ENCODE peak calls at places on chromosomes 5 and 9, in five cellular contexts. One of them, this sample, is unnamed.

GRCh38 chr9:122904466-122904822 is 715 bp downstream of the RC3H2 start:
- DNase-seq in IMR-90: peak
- DNase-seq in coronary artery: no peak
- DNase-seq in SK-N-SH: peak
- DNase-seq in lower lobe of right lung: peak
- DNase-seq in this sample: no peak

GRCh38 chr5:76861616-76862015 is 11.8 kb downstream of the S100Z start:
- DNase-seq in coronary artery: no peak
- DNase-seq in IMR-90: peak
- DNase-seq in SK-N-SH: no peak
- DNase-seq in lower lobe of right lung: no peak
- DNase-seq in this sample: no peak

GRCh38 chr9:80028501-80028900 is 456.7 kb downstream of the TLE4 start:
- DNase-seq in coronary artery: no peak
- DNase-seq in lower lobe of right lung: no peak
- DNase-seq in IMR-90: no peak
- DNase-seq in SK-N-SH: peak
- DNase-seq in this sample: no peak

GRCh38 chr9:16743375-16743774 is 127.1 kb downstream of the BNC2 start:
- DNase-seq in lower lobe of right lung: no peak
- DNase-seq in SK-N-SH: no peak
- DNase-seq in IMR-90: no peak
- DNase-seq in coronary artery: no peak
- DNase-seq in this sample: no peak

GRCh38 chr9:14455243-14455642 is 141.3 kb upstream of the NFIB start:
- DNase-seq in coronary artery: no peak
- DNase-seq in IMR-90: no peak
- DNase-seq in lower lobe of right lung: no peak
- DNase-seq in SK-N-SH: no peak
- DNase-seq in this sample: no peak

GRCh38 chr9:130380920-130381469 is 63.8 kb upstream of the ASS1 start:
- DNase-seq in IMR-90: no peak
- DNase-seq in lower lobe of right lung: no peak
- DNase-seq in coronary artery: no peak
- DNase-seq in SK-N-SH: no peak
- DNase-seq in this sample: no peak

GRCh38 chr9:33510264-33511183 is 13.5 kb upstream of the ANKRD18B start:
- DNase-seq in lower lobe of right lung: peak
- DNase-seq in SK-N-SH: peak
- DNase-seq in IMR-90: peak
- DNase-seq in coronary artery: peak
- DNase-seq in this sample: peak

GRCh38 chr5:170479484-170479883 is 24.3 kb upstream of the KCNIP1 start:
- DNase-seq in IMR-90: peak
- DNase-seq in lower lobe of right lung: no peak
- DNase-seq in coronary artery: no peak
- DNase-seq in SK-N-SH: no peak
- DNase-seq in this sample: no peak

GRCh38 chr9:34957492-34958410 is at the start of gene PHF24:
- DNase-seq in lower lobe of right lung: no peak
- DNase-seq in SK-N-SH: peak
- DNase-seq in coronary artery: no peak
- DNase-seq in IMR-90: no peak
- DNase-seq in this sample: no peak

GRCh38 chr5:80703747-80704146 is 49.0 kb upstream of the DHFR start:
- DNase-seq in IMR-90: no peak
- DNase-seq in SK-N-SH: no peak
- DNase-seq in lower lobe of right lung: no peak
- DNase-seq in coronary artery: no peak
- DNase-seq in this sample: no peak

GRCh38 chr9:100739666-100740065 is 161.8 kb downstream of the CAVIN4 start:
- DNase-seq in lower lobe of right lung: no peak
- DNase-seq in SK-N-SH: no peak
- DNase-seq in coronary artery: no peak
- DNase-seq in IMR-90: no peak
- DNase-seq in this sample: no peak

GRCh38 chr9:107138261-107138992 is 144.7 kb upstream of the RAD23B start:
- DNase-seq in IMR-90: no peak
- DNase-seq in SK-N-SH: no peak
- DNase-seq in lower lobe of right lung: no peak
- DNase-seq in coronary artery: no peak
- DNase-seq in this sample: no peak

GRCh38 chr5:5585751-5586341 is 163.4 kb downstream of the ICE1 start:
- DNase-seq in lower lobe of right lung: no peak
- DNase-seq in SK-N-SH: no peak
- DNase-seq in coronary artery: no peak
- DNase-seq in IMR-90: no peak
- DNase-seq in this sample: no peak

GRCh38 chr5:114055810-114056476 is 305.9 kb upstream of the KCNN2 start:
- DNase-seq in IMR-90: peak
- DNase-seq in coronary artery: no peak
- DNase-seq in lower lobe of right lung: peak
- DNase-seq in SK-N-SH: peak
- DNase-seq in this sample: peak
- H3K4me3 ChIP-seq in IMR-90: peak
- H3K4me3 ChIP-seq in coronary artery: peak
- H3K4me3 ChIP-seq in lower lobe of right lung: peak
- H3K4me3 ChIP-seq in SK-N-SH: peak
- H3K4me3 ChIP-seq in this sample: peak

DNA sequence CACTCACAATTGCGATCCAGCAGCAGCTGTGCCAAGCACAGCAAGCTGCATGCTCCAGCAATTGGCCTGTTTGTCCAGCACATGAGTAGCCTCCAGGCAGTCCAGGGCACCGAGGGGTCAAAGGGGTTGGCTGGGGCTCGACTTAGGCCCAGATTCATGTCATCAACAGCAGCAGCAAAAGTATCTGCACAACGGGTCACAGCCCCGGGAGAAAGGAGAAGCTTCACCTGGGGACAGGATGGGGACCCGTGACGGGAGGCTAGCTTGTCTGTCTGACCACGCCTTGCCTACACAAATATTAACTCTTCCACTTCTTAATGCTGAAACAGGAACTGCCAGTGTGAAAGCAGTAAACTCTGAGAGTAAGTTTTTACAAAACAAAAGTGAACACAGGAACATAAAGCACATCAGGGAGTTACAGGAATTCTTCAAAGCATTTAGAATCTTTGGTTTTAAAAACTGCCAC is 191.2 kb downstream of the PIK3R1 start:
- DNase-seq in lower lobe of right lung: peak
- DNase-seq in IMR-90: no peak
- DNase-seq in SK-N-SH: peak
- DNase-seq in coronary artery: no peak
- DNase-seq in this sample: no peak
- H3K27ac ChIP-seq in lower lobe of right lung: no peak
- H3K27ac ChIP-seq in IMR-90: no peak
- H3K27ac ChIP-seq in SK-N-SH: peak
- H3K27ac ChIP-seq in coronary artery: no peak
- H3K27ac ChIP-seq in this sample: peak

DNA sequence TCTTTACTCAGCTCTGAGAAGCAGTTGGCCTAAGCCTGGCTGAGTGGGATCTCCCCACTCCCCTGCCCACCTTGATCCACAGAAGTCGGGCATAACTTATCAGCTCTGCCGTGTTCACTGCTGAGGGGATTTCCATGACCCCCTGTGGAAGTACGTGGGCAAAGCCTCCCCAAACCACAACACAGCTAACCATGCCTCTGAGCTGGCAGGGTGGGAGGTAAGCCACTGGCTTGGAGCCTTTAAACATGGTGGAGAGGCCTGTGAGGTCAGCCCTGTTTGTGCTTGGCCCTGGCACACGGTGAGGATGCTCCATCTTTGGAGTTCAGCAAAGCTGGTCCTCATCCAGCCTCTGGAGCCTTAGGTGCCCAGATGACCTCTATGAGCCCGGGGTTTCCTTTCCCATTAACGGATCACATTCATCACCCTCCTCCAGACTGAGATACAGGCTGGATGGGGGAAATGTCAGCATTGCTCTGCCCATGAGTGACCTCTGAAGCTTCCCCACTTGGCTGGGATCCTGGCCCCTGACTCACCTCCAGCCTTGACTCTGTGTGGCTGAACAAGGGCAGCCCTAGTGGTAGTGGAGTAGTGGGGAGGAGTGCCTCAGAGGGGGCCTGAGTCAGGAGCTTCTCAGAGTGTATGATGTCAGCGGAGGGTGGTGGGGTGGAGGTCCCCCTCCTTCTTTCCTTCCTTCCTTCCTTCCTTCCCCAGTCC is 6.2 kb downstream of the PDLIM4 start:
- DNase-seq in SK-N-SH: peak
- DNase-seq in IMR-90: peak
- DNase-seq in coronary artery: peak
- DNase-seq in lower lobe of right lung: no peak
- DNase-seq in this sample: no peak
- TF ChIP-seq CTCF in SK-N-SH: peak
- TF ChIP-seq CTCF in IMR-90: peak
- TF ChIP-seq CTCF in coronary artery: no peak
- TF ChIP-seq CTCF in lower lobe of right lung: no peak
- TF ChIP-seq CTCF in this sample: no peak

GRCh38 chr9:128242124-128242523 is 33.7 kb downstream of the GOLGA2 start:
- DNase-seq in IMR-90: no peak
- DNase-seq in SK-N-SH: no peak
- DNase-seq in lower lobe of right lung: no peak
- DNase-seq in coronary artery: no peak
- DNase-seq in this sample: no peak

GRCh38 chr9:128244443-128245226 is 31.2 kb downstream of the GOLGA2 start:
- DNase-seq in IMR-90: peak
- DNase-seq in coronary artery: no peak
- DNase-seq in SK-N-SH: peak
- DNase-seq in lower lobe of right lung: peak
- DNase-seq in this sample: peak

GRCh38 chr9:128243486-128244415 is 32.1 kb downstream of the GOLGA2 start:
- DNase-seq in lower lobe of right lung: no peak
- DNase-seq in IMR-90: peak
- DNase-seq in coronary artery: no peak
- DNase-seq in SK-N-SH: peak
- DNase-seq in this sample: peak

GRCh38 chr9:128245293-128246151 is 30.3 kb downstream of the GOLGA2 start:
- DNase-seq in IMR-90: peak
- DNase-seq in SK-N-SH: peak
- DNase-seq in lower lobe of right lung: no peak
- DNase-seq in coronary artery: no peak
- DNase-seq in this sample: peak

GRCh38 chr9:128242828-128243485 is 32.9 kb downstream of the GOLGA2 start:
- DNase-seq in SK-N-SH: peak
- DNase-seq in IMR-90: no peak
- DNase-seq in lower lobe of right lung: no peak
- DNase-seq in coronary artery: no peak
- DNase-seq in this sample: no peak
- H3K4me3 ChIP-seq in SK-N-SH: no peak
- H3K4me3 ChIP-seq in IMR-90: no peak
- H3K4me3 ChIP-seq in lower lobe of right lung: no peak
- H3K4me3 ChIP-seq in coronary artery: peak
- H3K4me3 ChIP-seq in this sample: peak

DNA sequence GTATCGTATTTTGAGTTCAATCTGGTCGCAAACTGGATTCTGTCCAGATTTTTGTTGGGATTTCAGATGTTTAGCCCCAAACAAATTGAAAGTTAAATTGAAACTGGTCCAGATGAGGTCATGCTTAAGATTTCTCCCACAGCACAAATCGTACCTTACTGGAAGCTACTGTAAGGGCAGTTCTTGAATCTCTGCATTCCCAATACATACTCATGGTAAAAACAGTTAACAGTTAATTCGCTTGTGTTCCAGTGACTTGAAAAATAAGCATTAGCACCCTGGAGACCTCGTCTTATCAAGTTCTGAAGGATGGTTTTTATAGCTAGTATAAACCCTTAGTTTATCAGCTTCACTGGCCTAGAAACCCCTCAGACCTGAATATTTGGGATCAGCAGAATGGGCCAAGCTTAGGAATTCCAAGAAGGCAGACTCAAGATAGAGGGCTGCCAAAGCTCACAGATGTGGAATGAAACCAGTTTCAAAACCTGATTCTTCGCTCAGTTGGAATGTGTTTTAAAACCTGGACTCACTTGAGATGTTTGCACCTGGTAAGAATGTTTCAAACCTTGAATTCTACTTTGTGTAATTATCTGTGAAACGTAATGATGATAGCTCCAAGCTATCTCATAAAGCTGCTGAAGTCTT is 103.6 kb downstream of the C9orf152 start:
- DNase-seq in coronary artery: no peak
- DNase-seq in lower lobe of right lung: no peak
- DNase-seq in SK-N-SH: no peak
- DNase-seq in IMR-90: peak
- DNase-seq in this sample: no peak
- H3K27ac ChIP-seq in coronary artery: no peak
- H3K27ac ChIP-seq in lower lobe of right lung: peak
- H3K27ac ChIP-seq in SK-N-SH: no peak
- H3K27ac ChIP-seq in IMR-90: no peak
- H3K27ac ChIP-seq in this sample: no peak

DNA sequence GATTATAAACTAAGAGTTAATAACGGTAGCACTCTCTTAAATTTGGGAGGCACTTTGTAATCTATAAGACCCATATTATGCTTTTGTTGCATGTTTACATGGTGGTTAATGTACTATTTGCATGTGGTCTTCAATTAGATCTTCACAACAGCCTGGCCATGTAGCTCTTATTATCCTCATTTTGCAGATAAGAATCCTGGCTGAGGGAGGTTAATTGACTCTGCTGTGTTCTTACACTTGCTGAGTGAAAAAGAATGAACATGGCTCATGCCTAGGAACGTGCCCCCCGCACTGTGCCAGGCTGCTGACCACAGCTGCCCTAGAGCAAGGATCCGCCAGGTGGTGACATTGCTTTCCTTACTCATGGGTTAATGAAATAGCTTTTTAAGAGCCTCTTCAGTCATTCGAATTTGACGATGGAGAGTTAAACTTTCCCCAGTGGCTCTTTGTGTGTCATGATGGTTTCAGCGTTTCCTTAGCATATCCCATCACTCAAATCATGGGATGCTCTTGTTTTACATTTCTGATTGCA is 97.9 kb downstream of the CDH6 start:
- DNase-seq in IMR-90: no peak
- DNase-seq in lower lobe of right lung: no peak
- DNase-seq in coronary artery: no peak
- DNase-seq in SK-N-SH: peak
- DNase-seq in this sample: no peak
- TF ChIP-seq CTCF in IMR-90: no peak
- TF ChIP-seq CTCF in lower lobe of right lung: no peak
- TF ChIP-seq CTCF in coronary artery: no peak
- TF ChIP-seq CTCF in SK-N-SH: no peak
- TF ChIP-seq CTCF in this sample: no peak

GRCh38 chr5:1644810-1645571 is 121.2 kb upstream of the LPCAT1 start:
- DNase-seq in IMR-90: peak
- DNase-seq in lower lobe of right lung: peak
- DNase-seq in SK-N-SH: peak
- DNase-seq in coronary artery: peak
- DNase-seq in this sample: peak
- H3K4me3 ChIP-seq in IMR-90: no peak
- H3K4me3 ChIP-seq in lower lobe of right lung: peak
- H3K4me3 ChIP-seq in SK-N-SH: peak
- H3K4me3 ChIP-seq in coronary artery: peak
- H3K4me3 ChIP-seq in this sample: peak

DNA sequence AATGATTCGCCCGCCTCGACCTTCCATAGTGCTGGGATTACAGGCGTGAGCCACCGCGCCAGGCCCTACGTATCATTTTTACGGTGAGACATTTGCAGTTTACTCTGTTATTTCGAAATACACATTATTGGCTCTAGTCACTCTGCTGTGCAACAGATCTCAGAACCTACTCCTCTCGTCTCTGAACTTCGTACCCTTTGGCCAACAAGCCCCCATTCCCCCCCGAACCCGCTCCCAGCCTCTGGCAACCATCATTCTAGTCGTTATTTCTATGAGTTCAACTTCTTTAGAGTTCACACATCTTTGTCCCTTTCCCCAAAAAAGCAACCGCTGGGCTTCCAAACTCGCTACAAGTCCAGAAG is 736 bp downstream of the PTGR1 start:
- DNase-seq in SK-N-SH: no peak
- DNase-seq in coronary artery: peak
- DNase-seq in lower lobe of right lung: peak
- DNase-seq in IMR-90: peak
- DNase-seq in this sample: peak
- H3K27ac ChIP-seq in SK-N-SH: no peak
- H3K27ac ChIP-seq in coronary artery: peak
- H3K27ac ChIP-seq in lower lobe of right lung: peak
- H3K27ac ChIP-seq in IMR-90: peak
- H3K27ac ChIP-seq in this sample: peak

This sample was measured in heart right ventricle.